ENCODE peak calls at places on chromosomes 3 and 15, in four cellular contexts. K is GM13976, X is pancreas, A is stomach. L is an unnamed sample.
A peak's percentile ranks its signal among the peaks of the same experiment; 100 is the strongest.

GRCh38 chr3:73508330-73508954 is 116.3 kb downstream of the PDZRN3 start:
- DNase-seq in A (peak; percentile 59), K (peak; percentile 55), X (peak; percentile 35), L (no peak)

GRCh38 chr15:77496710-77497107 is 76.0 kb downstream of the HMG20A start:
- DNase-seq in K (peak; percentile 81), X (peak; percentile 79), A (peak; percentile 80), L (peak; percentile 14)

GRCh38 chr15:72902245-72902928 is 118.8 kb upstream of the ADPGK start:
- DNase-seq in A (peak; percentile 32), K (no peak), X (peak; percentile 37), L (no peak)

GRCh38 chr15:91849749-91850161 is 3.8 kb upstream of the SLCO3A1 start:
- DNase-seq in A (no peak), X (no peak), K (no peak), L (no peak)

GRCh38 chr3:66082679-66083078 is 44.0 kb upstream of the MAGI1 start:
- DNase-seq in K (no peak), A (no peak), X (no peak), L (no peak)

GRCh38 chr3:135238201-135238600 is 443.1 kb downstream of the EPHB1 start:
- DNase-seq in A (no peak), X (no peak), K (no peak), L (no peak)

GRCh38 chr3:101084404-101084803 is 91.2 kb upstream of the ABI3BP start:
- DNase-seq in X (no peak), K (no peak), A (no peak), L (no peak)

GRCh38 chr3:23094890-23095462 is 108.2 kb upstream of the UBE2E2 start:
- DNase-seq in A (no peak), K (no peak), X (no peak), L (peak; percentile 48)

GRCh38 chr3:122754867-122755835 is 38.5 kb downstream of the HSPBAP1 start:
- DNase-seq in A (no peak), X (no peak), K (peak; percentile 54), L (no peak)

GRCh38 chr15:57505949-57506391 is 85.7 kb upstream of the MYZAP start:
- DNase-seq in K (no peak), X (peak; percentile 86), A (peak; percentile 90), L (peak; percentile 100)

GRCh38 chr15:56608993-56609392 is 124.3 kb downstream of the ZNF280D start:
- DNase-seq in X (no peak), K (no peak), A (no peak), L (no peak)

GRCh38 chr3:70072754-70073153 is 73.2 kb downstream of the SAMMSON start:
- DNase-seq in X (no peak), A (no peak), K (no peak), L (no peak)

GRCh38 chr3:148757238-148757930 is 59.7 kb downstream of the AGTR1 start:
- DNase-seq in X (no peak), K (no peak), A (no peak), L (no peak)

GRCh38 chr15:70492240-70493177 is 270.8 kb downstream of the UACA start:
- DNase-seq in X (no peak), A (peak; percentile 67), K (peak; percentile 82), L (no peak)
- TF ChIP-seq CTCF in X (no peak), A (no peak), K (no peak), L (no peak)

DNA sequence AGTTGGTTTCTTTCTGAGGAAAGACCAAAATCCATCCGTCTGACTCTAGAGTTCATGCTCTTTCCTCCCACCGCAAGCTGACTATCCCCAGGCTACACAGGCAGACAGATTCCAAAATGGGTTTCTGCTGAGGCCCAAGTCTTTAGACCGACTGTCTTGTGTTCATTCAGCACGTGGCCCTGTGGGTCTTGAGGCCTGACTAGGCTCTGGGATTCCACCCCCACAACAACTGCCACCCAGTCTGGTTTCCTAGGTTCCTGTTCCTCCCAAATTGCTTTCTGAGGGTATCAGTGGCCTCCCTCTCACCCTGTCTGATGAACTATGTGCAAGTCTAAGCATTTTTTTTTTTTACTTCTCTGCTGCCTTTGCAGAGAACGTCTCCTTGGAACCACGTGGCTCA is 67.7 kb downstream of the CYP19A1 start:
- DNase-seq in K (no peak), X (no peak), A (no peak), L (no peak)
- TF ChIP-seq CTCF in K (no peak), X (no peak), A (no peak), L (no peak)

DNA sequence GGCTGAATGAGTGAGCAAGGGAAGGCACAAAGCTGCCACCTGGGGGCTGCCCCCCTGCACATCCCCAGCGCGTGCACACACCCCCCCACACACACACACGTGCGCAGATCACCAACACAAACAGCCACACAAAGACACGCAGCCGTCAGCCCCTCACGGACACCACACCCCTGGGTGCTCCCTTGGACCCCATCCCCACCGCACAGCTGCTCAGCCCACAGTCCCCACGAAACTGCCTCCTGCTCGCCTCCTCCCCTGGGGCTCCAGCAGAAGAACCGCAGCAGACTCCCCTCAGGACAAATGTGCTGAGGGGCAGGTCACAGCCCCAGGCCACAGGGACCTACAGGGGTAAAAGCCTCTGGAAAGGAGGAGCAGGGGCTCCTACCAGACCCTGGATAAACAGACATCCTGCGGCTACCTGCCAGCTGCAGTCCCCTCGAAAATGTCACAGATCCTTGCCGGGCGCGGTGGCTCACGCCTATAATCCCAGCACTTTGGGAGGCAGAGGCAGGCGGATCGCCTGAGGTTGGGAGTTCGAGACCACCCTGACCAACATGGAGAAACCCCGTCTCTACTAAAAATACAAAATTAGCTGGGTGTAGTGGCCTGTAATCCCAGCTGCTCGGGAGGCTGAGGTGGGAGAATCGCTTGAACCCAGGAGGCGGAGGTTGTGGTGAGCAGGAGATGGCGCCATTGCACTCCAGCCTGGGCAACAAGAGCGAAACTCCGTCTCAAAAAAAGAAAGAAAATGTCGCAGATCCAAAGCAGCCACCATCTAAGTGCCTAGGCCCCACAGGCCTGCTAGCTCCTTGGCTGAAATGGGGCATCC is 6.5 kb downstream of the TWF2 start:
- DNase-seq in A (no peak), X (no peak), K (no peak), L (no peak)
- TF ChIP-seq CTCF in A (no peak), X (no peak), K (no peak), L (no peak)

GRCh38 chr3:97658670-97659285 is 105.8 kb upstream of the ARL6 start:
- DNase-seq in A (no peak), X (no peak), K (peak; percentile 5), L (no peak)
- TF ChIP-seq CTCF in A (no peak), X (no peak), K (peak; percentile 47), L (peak; percentile 74)

GRCh38 chr15:85477730-85478129 is 97.3 kb downstream of the AKAP13 start:
- DNase-seq in X (no peak), K (no peak), A (no peak), L (no peak)
- TF ChIP-seq CTCF in X (no peak), K (no peak), A (no peak), L (no peak)

DNA sequence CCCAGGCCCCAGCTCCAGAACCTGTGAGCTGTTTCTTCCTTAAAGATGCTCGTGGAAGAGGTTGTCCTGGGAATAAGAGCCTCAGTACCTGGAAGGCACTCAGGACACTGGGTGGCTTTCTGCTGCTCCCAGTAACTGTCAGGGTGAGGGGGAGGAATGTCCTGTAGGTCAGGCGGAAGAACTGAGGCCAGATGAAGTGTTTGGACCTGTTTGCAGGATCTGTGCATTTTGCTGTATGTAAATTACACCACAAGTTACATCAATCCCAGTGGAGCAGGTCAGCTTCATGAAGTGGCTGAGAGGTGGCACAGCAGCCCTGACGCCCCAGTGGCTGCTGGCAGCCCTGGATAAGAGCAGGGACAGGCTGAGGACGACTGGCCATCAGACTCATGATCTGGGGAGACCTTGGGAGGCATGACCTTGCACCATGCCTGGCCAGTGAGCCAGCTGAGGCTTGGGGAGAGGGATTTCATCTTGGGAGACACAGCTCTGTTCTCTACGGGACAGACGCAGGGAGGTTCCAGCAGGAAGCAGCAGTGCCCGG is 27.2 kb downstream of the HDAC11 start:
- DNase-seq in X (no peak), K (no peak), A (no peak), L (no peak)
- TF ChIP-seq CTCF in X (no peak), K (no peak), A (no peak), L (no peak)

DNA sequence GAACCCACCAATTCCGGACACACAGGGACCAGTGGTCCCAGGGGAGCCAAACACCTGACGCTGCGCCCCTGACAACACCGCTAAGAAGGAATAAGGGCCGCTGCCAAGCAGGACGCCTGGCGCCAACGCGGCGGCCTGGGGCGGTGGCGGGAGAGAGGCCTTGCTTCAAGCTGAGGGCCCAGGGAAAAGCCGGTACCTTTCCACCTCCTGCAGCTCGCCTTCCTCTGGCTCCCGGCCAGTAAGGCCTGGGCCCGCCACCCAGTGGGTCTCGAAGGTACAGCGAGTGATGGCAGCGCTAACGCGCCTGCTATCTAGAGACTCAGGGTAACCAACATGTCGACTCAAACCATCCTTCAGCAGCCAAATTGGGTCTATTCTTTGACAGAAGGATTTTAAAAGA is 1074.1 kb downstream of the SI start:
- DNase-seq in K (no peak), X (no peak), A (no peak), L (no peak)
- TF ChIP-seq CTCF in K (no peak), X (no peak), A (no peak), L (no peak)

GRCh38 chr15:75731248-75732100 is 18.8 kb upstream of the CSPG4 start:
- DNase-seq in K (peak; percentile 19), X (no peak), A (no peak), L (no peak)
- TF ChIP-seq CTCF in K (no peak), X (no peak), A (no peak), L (no peak)